ENCODE peak calls at places on chromosomes 11 and 22, in ten cellular contexts. U is osteocyte; P is iris pigment epithelial cell; D is LoVo; J is T-helper 2 cell treated with Interferon-gamma antibody and Interleukin-4, amounts not matched to agents 5 μg/mL and 100 μg/mL, for 36 hours; W is Caki2; B is kidney tubule cell; O is CD4-positive, alpha-beta T cell; L is glutamatergic neuron; G is activated CD8-positive, alpha-beta memory T cell treated with anti-CD3 and anti-CD28 coated beads for 1 hour. F is an unnamed sample.

GRCh38 chr11:75667268-75667830 is 1.5 kb downstream of the MAP6 start:
- DNase-seq in O (no peak), U (peak; percentile 83), W (no peak), D (no peak), J (no peak), B (peak; percentile 28), L (peak; percentile 80), G (no peak), P (no peak), F (peak; percentile 24)

GRCh38 chr11:122267602-122268001 is 151.6 kb upstream of the BLID start:
- DNase-seq in O (no peak), D (no peak), G (no peak), B (peak; percentile 9), L (no peak), J (no peak), P (peak; percentile 48), W (no peak), U (no peak), F (peak; percentile 60)

GRCh38 chr11:47716692-47717091 is 1.5 kb upstream of the AGBL2 start:
- DNase-seq in U (peak; percentile 53), J (no peak), W (no peak), B (no peak), G (no peak), D (no peak), O (no peak), L (no peak), P (no peak), F (no peak)

GRCh38 chr11:129737535-129738230 is 78.0 kb upstream of the TMEM45B start:
- DNase-seq in G (no peak), U (peak; percentile 48), P (no peak), D (no peak), W (no peak), J (no peak), L (no peak), B (no peak), O (no peak), F (no peak)

GRCh38 chr11:68040121-68040956 is 1.5 kb downstream of the TCIRG1 start:
- DNase-seq in G (peak; percentile 14), J (peak; percentile 43), D (no peak), W (no peak), P (peak; percentile 72), O (peak; percentile 31), U (peak; percentile 85), L (peak; percentile 72), B (peak; percentile 44), F (peak; percentile 69)

GRCh38 chr11:60762851-60763691 is 6.4 kb downstream of the MS4A15 start:
- DNase-seq in D (no peak), P (no peak), U (no peak), J (no peak), G (no peak), W (no peak), O (no peak), B (peak; percentile 5), L (no peak), F (no peak)

GRCh38 chr22:48268771-48269552 is 1506.5 kb downstream of the TBC1D22A start:
- DNase-seq in P (no peak), D (no peak), W (peak; percentile 10), L (no peak), J (no peak), B (no peak), G (no peak), U (no peak), O (no peak), F (no peak)

GRCh38 chr11:134615041-134615615 is 203.1 kb upstream of the B3GAT1 start:
- DNase-seq in O (no peak), U (peak; percentile 69), D (no peak), P (no peak), J (no peak), G (no peak), W (no peak), B (no peak), L (no peak), F (no peak)

GRCh38 chr22:37716708-37717107 is 19.9 kb downstream of the TRIOBP start:
- DNase-seq in J (no peak), G (no peak), P (peak; percentile 29), B (no peak), W (no peak), U (no peak), L (no peak), D (no peak), O (no peak), F (no peak)

GRCh38 chr22:50600541-50600940 is at the start of gene MAPK8IP2:
- DNase-seq in J (no peak), B (no peak), L (peak; percentile 74), U (no peak), G (no peak), O (no peak), D (peak; percentile 36), P (no peak), W (no peak), F (no peak)

GRCh38 chr11:129323896-129324522 is 51.6 kb upstream of the BARX2 start:
- DNase-seq in D (no peak), L (peak; percentile 64), P (peak; percentile 58), O (no peak), G (no peak), B (no peak), U (no peak), J (no peak), W (no peak), F (no peak)

GRCh38 chr11:79253280-79253679 is 187.6 kb downstream of the TENM4 start:
- DNase-seq in J (no peak), G (no peak), W (no peak), L (peak; percentile 46), B (no peak), O (no peak), U (no peak), P (no peak), D (no peak), F (no peak)

GRCh38 chr11:117985953-117986887 is at the start of gene IL10RA:
- DNase-seq in P (peak; percentile 66), U (no peak), W (peak; percentile 74), O (peak; percentile 76), J (peak; percentile 91), L (peak; percentile 87), D (peak; percentile 80), B (peak; percentile 84), G (peak; percentile 77), F (peak; percentile 51)

GRCh38 chr11:27255447-27255828 is 107.6 kb downstream of the CCDC34 start:
- DNase-seq in P (peak; percentile 74), W (no peak), D (no peak), O (no peak), L (no peak), G (no peak), J (no peak), B (no peak), U (no peak), F (peak; percentile 18)

GRCh38 chr11:72864692-72865655 is 50.8 kb downstream of the ATG16L2 start:
- DNase-seq in G (no peak), O (no peak), U (no peak), D (no peak), L (no peak), J (no peak), B (peak; percentile 39), P (peak; percentile 82), W (peak; percentile 8), F (peak; percentile 46)

GRCh38 chr11:123437236-123437979 is 7.3 kb downstream of the GRAMD1B start:
- DNase-seq in J (peak; percentile 36), W (no peak), O (no peak), B (no peak), L (no peak), G (no peak), U (no peak), P (no peak), D (no peak), F (no peak)

GRCh38 chr11:65575568-65576231 is at the start of gene EHBP1L1:
- DNase-seq in P (peak; percentile 65), W (peak; percentile 66), G (peak; percentile 71), L (no peak), J (peak; percentile 85), D (peak; percentile 53), U (peak; percentile 86), O (peak; percentile 64), B (peak; percentile 64), F (peak; percentile 38)

GRCh38 chr11:16193897-16194381 is 162.4 kb downstream of the SOX6 start:
- DNase-seq in L (no peak), J (no peak), O (no peak), B (no peak), D (no peak), W (no peak), U (no peak), G (no peak), P (no peak), F (no peak)